ENCODE peak calls at places on chromosomes 7 and 10, in nine cellular contexts. D is cardiac muscle cell; G is AG09309; A is heart left ventricle; O is AG10803; U is upper lobe of right lung; L is CD8-positive, alpha-beta T cell; F is ovary; P is sigmoid colon. H is an unnamed sample.

GRCh38 chr7:19747740-19748339 is 25.6 kb downstream of the TMEM196 start:
- DNase-seq in D (peak; percentile 58), G (peak; percentile 5), A (no peak), O (peak; percentile 52), U (no peak), L (no peak), F (no peak), P (no peak), H (no peak)

GRCh38 chr7:66150471-66150870 is 35.8 kb downstream of the CRCP start:
- DNase-seq in D (peak; percentile 91), G (peak; percentile 59), A (peak; percentile 79), O (peak; percentile 85), U (peak; percentile 50), L (no peak), F (peak; percentile 81), P (peak; percentile 80), H (no peak)

GRCh38 chr7:134842062-134842461 is 62.6 kb downstream of the CALD1 start:
- DNase-seq in D (peak; percentile 39), G (no peak), A (no peak), O (no peak), U (no peak), L (no peak), F (no peak), P (no peak), H (no peak)

GRCh38 chr7:23254051-23254681 is 7.6 kb downstream of the GPNMB start:
- DNase-seq in D (no peak), G (no peak), A (no peak), O (no peak), U (no peak), L (no peak), F (no peak), P (no peak), H (no peak)

GRCh38 chr7:22613466-22613865 is 113.5 kb upstream of the STEAP1B start:
- DNase-seq in D (no peak), G (peak; percentile 68), A (no peak), O (peak; percentile 83), U (no peak), L (no peak), F (no peak), P (no peak), H (no peak)

GRCh38 chr10:49053053-49053997 is 62.0 kb downstream of the VSTM4 start:
- DNase-seq in D (no peak), G (no peak), A (peak; percentile 54), O (no peak), U (no peak), L (no peak), F (no peak), P (no peak), H (no peak)

GRCh38 chr7:22879718-22880306 is 57.2 kb upstream of the TOMM7 start:
- DNase-seq in D (no peak), G (no peak), A (no peak), O (no peak), U (no peak), L (no peak), F (no peak), P (no peak), H (no peak)

GRCh38 chr7:32936686-32937085 is 20.6 kb upstream of the FKBP9 start:
- DNase-seq in D (no peak), G (no peak), A (no peak), O (peak; percentile 17), U (no peak), L (no peak), F (no peak), P (no peak), H (no peak)

GRCh38 chr7:41003031-41003925 is 699.6 kb downstream of the INHBA start:
- DNase-seq in D (peak; percentile 66), G (no peak), A (peak; percentile 28), O (peak; percentile 11), U (peak; percentile 68), L (no peak), F (no peak), P (no peak), H (no peak)

GRCh38 chr7:130902755-130903357 is 168.8 kb upstream of the KLF14 start:
- DNase-seq in D (no peak), G (no peak), A (no peak), O (no peak), U (no peak), L (no peak), F (no peak), P (no peak), H (no peak)

GRCh38 chr7:92075455-92076158 is 58.7 kb downstream of the CYP51A1 start:
- DNase-seq in D (no peak), G (no peak), A (no peak), O (no peak), U (no peak), L (no peak), F (no peak), P (no peak), H (no peak)

GRCh38 chr7:100895701-100895955 is at the start of gene ACHE:
- DNase-seq in D (no peak), G (no peak), A (no peak), O (no peak), U (no peak), L (no peak), F (no peak), P (no peak), H (no peak)

GRCh38 chr10:71747808-71748523 is 25.4 kb downstream of the VSIR start:
- DNase-seq in D (no peak), G (no peak), A (peak; percentile 64), O (no peak), U (no peak), L (no peak), F (peak; percentile 40), P (no peak), H (no peak)

GRCh38 chr7:116911799-116912198 is 41.5 kb upstream of the ST7 start:
- DNase-seq in D (no peak), G (no peak), A (no peak), O (peak; percentile 59), U (no peak), L (no peak), F (no peak), P (no peak), H (no peak)

GRCh38 chr7:114107522-114107921 is 188.7 kb upstream of the PPP1R3A start:
- DNase-seq in D (no peak), G (peak; percentile 78), A (no peak), O (peak; percentile 86), U (no peak), L (no peak), F (no peak), P (no peak), H (no peak)

GRCh38 chr10:28555358-28555757 is 22.4 kb downstream of the WAC start:
- DNase-seq in D (no peak), G (no peak), A (no peak), O (no peak), U (no peak), L (no peak), F (no peak), P (no peak), H (no peak)

GRCh38 chr10:117534321-117535044 is 8.1 kb upstream of the EMX2 start:
- DNase-seq in D (no peak), G (no peak), A (no peak), O (no peak), U (no peak), L (no peak), F (no peak), P (no peak), H (no peak)
- H3K4me3 ChIP-seq in D (no peak overlapping the region), G (no peak overlapping the region), A (no peak overlapping the region), O (peak overlapping the region; percentile 63), U (no peak overlapping the region), L (no peak overlapping the region), F (peak overlapping the region; percentile 38), P (peak overlapping the region; percentile 33), H (peak overlapping the region; percentile 65)

DNA sequence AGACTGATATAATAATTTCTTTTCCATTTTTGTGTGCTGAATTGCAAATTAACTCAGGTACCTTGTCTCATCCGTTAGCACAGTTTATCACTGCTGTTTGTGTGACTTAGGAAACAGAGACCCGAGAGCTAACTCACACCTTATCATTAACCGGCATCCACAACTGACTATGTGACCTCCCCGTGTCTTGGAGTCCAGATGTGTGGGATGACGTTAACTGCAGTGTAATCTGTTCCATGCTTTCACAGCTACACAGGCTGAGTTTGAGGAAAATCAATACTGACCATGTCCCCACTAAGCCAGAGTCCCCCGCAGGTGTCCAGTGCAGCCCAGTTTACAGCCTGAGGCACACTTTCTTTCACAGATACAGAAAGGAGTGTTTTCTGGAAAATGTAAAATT is 154.7 kb downstream of the COBL start:
- DNase-seq in D (no peak), G (no peak), A (no peak), O (no peak), U (no peak), L (no peak), F (no peak), P (no peak), H (no peak)
- TF ChIP-seq CTCF in D (no peak), G (no peak), A (no peak), O (no peak), U (no peak), L (no peak), F (no peak), P (no peak), H (no peak)

DNA sequence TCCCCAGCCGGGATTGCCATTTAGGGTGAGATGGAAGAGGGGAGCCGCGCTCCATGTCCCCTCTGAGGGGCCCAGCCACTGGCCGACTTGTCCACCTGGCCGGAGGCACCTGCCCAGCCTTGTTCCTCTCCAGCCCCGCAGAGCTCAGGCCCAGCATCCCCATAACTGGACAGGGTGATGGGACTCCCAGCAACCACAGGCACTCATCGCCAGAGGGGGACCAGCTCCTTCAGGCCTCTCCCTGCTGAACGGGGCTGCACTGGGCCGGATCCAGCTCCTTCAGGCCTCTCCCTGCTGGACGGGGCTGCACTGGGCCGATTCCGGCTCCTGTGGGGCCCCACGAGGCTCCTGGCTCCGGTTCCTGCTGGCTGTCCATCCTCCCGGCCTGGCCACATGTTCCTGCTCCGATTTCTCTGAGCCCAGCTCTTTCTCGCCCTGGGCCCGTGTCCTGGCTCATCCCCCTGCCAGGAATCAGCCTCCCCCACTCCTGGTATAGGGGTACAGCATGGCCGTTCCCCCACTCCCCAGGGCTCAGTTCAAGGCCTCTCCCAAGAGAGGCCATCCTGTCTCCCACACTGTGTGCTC is 56.1 kb upstream of the ADGRA1 start:
- DNase-seq in D (no peak), G (no peak), A (no peak), O (no peak), U (no peak), L (no peak), F (no peak), P (no peak), H (no peak)
- H3K4me3 ChIP-seq in D (no peak overlapping the region), G (no peak overlapping the region), A (no peak overlapping the region), O (no peak overlapping the region), U (no peak overlapping the region), L (no peak overlapping the region), F (no peak overlapping the region), P (no peak overlapping the region), H (no peak overlapping the region)

GRCh38 chr10:52523696-52524095 is 209.6 kb downstream of the DKK1 start:
- DNase-seq in D (no peak), G (no peak), A (no peak), O (no peak), U (no peak), L (no peak), F (no peak), P (no peak), H (no peak)

GRCh38 chr10:52526251-52526823 is 212.3 kb downstream of the DKK1 start:
- DNase-seq in D (peak; percentile 26), G (no peak), A (no peak), O (peak; percentile 20), U (no peak), L (no peak), F (no peak), P (no peak), H (no peak)

DNA sequence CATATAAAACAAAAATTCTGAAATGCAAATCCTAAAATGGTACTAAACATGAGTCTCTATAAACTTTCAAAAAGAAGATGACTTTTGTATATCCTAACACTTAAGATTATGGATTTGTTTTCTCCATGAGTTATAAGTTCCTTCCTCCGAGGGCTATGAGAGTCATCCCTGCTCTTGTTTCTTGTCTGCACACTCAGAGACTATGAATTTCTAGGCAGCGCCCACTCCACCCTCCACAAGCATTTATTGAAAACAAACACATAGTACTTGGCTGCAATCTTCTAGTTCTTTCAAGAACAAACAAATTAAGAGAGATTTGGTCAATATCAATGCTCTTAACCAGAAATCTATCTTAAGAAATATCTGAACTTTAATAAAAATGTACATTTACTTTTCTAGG is 211.7 kb downstream of the DKK1 start:
- DNase-seq in D (no peak), G (peak; percentile 37), A (no peak), O (peak; percentile 67), U (no peak), L (no peak), F (no peak), P (no peak), H (no peak)
- TF ChIP-seq CTCF in D (no peak), G (no peak), A (no peak), O (no peak), U (no peak), L (no peak), F (no peak), P (no peak), H (no peak)

H was measured in coronary artery.